ENCODE peak calls at places on chromosomes 13 and 19, in six cellular contexts. One of them, this sample, is unnamed.

GRCh38 chr13:109877809-109878208 is 91.4 kb upstream of the IRS2 start:
- DNase-seq in body of pancreas: no peak
- DNase-seq in BE2C: no peak
- DNase-seq in B cell: no peak
- DNase-seq in tibial nerve: no peak
- DNase-seq in fibroblast of pulmonary artery: no peak
- DNase-seq in this sample: no peak

GRCh38 chr19:18174983-18175382 is 1.4 kb downstream of the IFI30 start:
- DNase-seq in B cell: no peak
- DNase-seq in BE2C: no peak
- DNase-seq in fibroblast of pulmonary artery: no peak
- DNase-seq in body of pancreas: no peak
- DNase-seq in tibial nerve: no peak
- DNase-seq in this sample: no peak

GRCh38 chr19:23916991-23917390 is 2.3 kb downstream of the ZNF726 start:
- DNase-seq in B cell: no peak
- DNase-seq in fibroblast of pulmonary artery: peak; percentile 1
- DNase-seq in body of pancreas: no peak
- DNase-seq in tibial nerve: no peak
- DNase-seq in BE2C: no peak
- DNase-seq in this sample: no peak

GRCh38 chr19:52099497-52100138 is 4.1 kb upstream of the ZNF841 start:
- DNase-seq in BE2C: no peak
- DNase-seq in fibroblast of pulmonary artery: no peak
- DNase-seq in B cell: no peak
- DNase-seq in tibial nerve: no peak
- DNase-seq in body of pancreas: no peak
- DNase-seq in this sample: peak; percentile 47

GRCh38 chr19:39412867-39413268 is 399 bp downstream of the PLEKHG2 start:
- DNase-seq in BE2C: no peak
- DNase-seq in fibroblast of pulmonary artery: no peak
- DNase-seq in tibial nerve: no peak
- DNase-seq in body of pancreas: no peak
- DNase-seq in B cell: no peak
- DNase-seq in this sample: no peak

GRCh38 chr19:47296036-47296435 is 13.6 kb upstream of the C5AR1 start:
- DNase-seq in B cell: peak; percentile 84
- DNase-seq in tibial nerve: peak; percentile 99
- DNase-seq in BE2C: peak; percentile 88
- DNase-seq in body of pancreas: peak; percentile 78
- DNase-seq in fibroblast of pulmonary artery: peak; percentile 82
- DNase-seq in this sample: peak; percentile 91

GRCh38 chr19:45150731-45151725 is 9.8 kb downstream of the NKPD1 start:
- DNase-seq in BE2C: no peak
- DNase-seq in fibroblast of pulmonary artery: no peak
- DNase-seq in tibial nerve: no peak
- DNase-seq in body of pancreas: no peak
- DNase-seq in B cell: no peak
- DNase-seq in this sample: no peak

GRCh38 chr19:2309734-2310362 is 1.9 kb upstream of the LINGO3 start:
- DNase-seq in B cell: no peak
- DNase-seq in BE2C: peak; percentile 89
- DNase-seq in tibial nerve: no peak
- DNase-seq in body of pancreas: peak; percentile 48
- DNase-seq in fibroblast of pulmonary artery: peak; percentile 20
- DNase-seq in this sample: no peak

GRCh38 chr19:30169196-30169900 is 202.8 kb upstream of the ZNF536 start:
- DNase-seq in body of pancreas: no peak
- DNase-seq in B cell: no peak
- DNase-seq in fibroblast of pulmonary artery: no peak
- DNase-seq in BE2C: no peak
- DNase-seq in tibial nerve: no peak
- DNase-seq in this sample: no peak

GRCh38 chr19:1503089-1503924 is 9.5 kb downstream of the ADAMTSL5 start:
- DNase-seq in B cell: no peak
- DNase-seq in fibroblast of pulmonary artery: peak; percentile 31
- DNase-seq in body of pancreas: peak; percentile 56
- DNase-seq in BE2C: peak; percentile 75
- DNase-seq in tibial nerve: peak; percentile 42
- DNase-seq in this sample: peak; percentile 47

GRCh38 chr13:99281811-99282263 is 23.7 kb upstream of the GPR18 start:
- DNase-seq in B cell: peak; percentile 81
- DNase-seq in BE2C: no peak
- DNase-seq in fibroblast of pulmonary artery: no peak
- DNase-seq in tibial nerve: peak; percentile 76
- DNase-seq in body of pancreas: no peak
- DNase-seq in this sample: no peak

DNA sequence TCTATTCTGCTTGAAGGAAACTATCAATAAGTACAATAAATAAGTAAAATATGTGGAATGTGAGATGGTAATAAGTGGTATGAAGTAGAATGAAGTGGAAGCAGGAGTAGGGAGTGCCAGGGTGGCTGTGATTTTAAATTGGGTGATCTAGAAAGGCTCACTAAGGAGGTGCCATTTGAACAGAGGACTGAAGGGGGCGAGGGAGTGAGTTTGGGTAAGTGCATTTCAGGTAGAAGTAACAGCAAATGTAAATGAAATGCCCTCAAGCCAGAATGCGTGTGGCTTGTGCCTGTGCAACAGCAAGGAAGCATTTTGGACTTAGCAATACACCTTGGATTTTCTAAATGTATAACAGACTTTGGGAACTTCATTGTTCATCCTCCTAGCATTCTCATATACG is 77.1 kb downstream of the CCNA1 start:
- DNase-seq in tibial nerve: no peak
- DNase-seq in BE2C: no peak
- DNase-seq in body of pancreas: no peak
- DNase-seq in B cell: no peak
- DNase-seq in fibroblast of pulmonary artery: no peak
- DNase-seq in this sample: no peak
- TF ChIP-seq CTCF in tibial nerve: no peak
- TF ChIP-seq CTCF in BE2C: peak; percentile 23
- TF ChIP-seq CTCF in body of pancreas: no peak
- TF ChIP-seq CTCF in B cell: no peak
- TF ChIP-seq CTCF in fibroblast of pulmonary artery: peak; percentile 7
- TF ChIP-seq CTCF in this sample: no peak

DNA sequence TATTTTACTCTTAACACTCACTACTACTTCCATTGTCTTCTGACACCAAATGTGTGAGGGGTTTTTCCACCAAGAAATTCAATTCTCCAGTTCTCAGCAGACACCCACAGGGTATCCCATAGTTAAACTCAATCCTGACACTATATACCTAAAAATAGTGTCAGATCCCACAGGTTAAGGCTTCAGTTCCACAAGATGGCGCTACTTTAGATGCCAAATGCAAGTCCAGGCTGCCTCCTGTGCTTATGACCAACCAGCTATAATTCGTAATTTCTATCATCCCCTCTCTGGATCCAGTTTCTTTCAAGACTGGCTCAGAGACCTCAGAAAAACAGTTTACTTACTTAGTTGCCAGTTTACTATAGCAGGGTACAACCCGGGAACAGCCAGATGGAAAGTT is 1146.2 kb upstream of the SPRY2 start:
- DNase-seq in BE2C: peak; percentile 63
- DNase-seq in tibial nerve: no peak
- DNase-seq in fibroblast of pulmonary artery: peak; percentile 9
- DNase-seq in B cell: no peak
- DNase-seq in body of pancreas: peak; percentile 13
- DNase-seq in this sample: peak; percentile 0
- TF ChIP-seq CTCF in BE2C: peak; percentile 83
- TF ChIP-seq CTCF in tibial nerve: no peak
- TF ChIP-seq CTCF in fibroblast of pulmonary artery: no peak
- TF ChIP-seq CTCF in B cell: no peak
- TF ChIP-seq CTCF in body of pancreas: peak; percentile 26
- TF ChIP-seq CTCF in this sample: no peak

GRCh38 chr19:7176792-7177191 is 107.3 kb downstream of the ZNF557 start:
- DNase-seq in tibial nerve: no peak
- DNase-seq in fibroblast of pulmonary artery: no peak
- DNase-seq in B cell: no peak
- DNase-seq in body of pancreas: no peak
- DNase-seq in BE2C: no peak
- DNase-seq in this sample: no peak

GRCh38 chr19:7168941-7169340 is 99.4 kb downstream of the ZNF557 start:
- DNase-seq in BE2C: no peak
- DNase-seq in tibial nerve: no peak
- DNase-seq in body of pancreas: no peak
- DNase-seq in B cell: no peak
- DNase-seq in fibroblast of pulmonary artery: no peak
- DNase-seq in this sample: no peak

GRCh38 chr19:7170983-7171382 is 101.5 kb downstream of the ZNF557 start:
- DNase-seq in B cell: no peak
- DNase-seq in fibroblast of pulmonary artery: no peak
- DNase-seq in tibial nerve: no peak
- DNase-seq in body of pancreas: no peak
- DNase-seq in BE2C: no peak
- DNase-seq in this sample: no peak

GRCh38 chr19:7177926-7178325 is 108.4 kb downstream of the ZNF557 start:
- DNase-seq in fibroblast of pulmonary artery: peak; percentile 56
- DNase-seq in BE2C: no peak
- DNase-seq in B cell: no peak
- DNase-seq in body of pancreas: no peak
- DNase-seq in tibial nerve: no peak
- DNase-seq in this sample: no peak

DNA sequence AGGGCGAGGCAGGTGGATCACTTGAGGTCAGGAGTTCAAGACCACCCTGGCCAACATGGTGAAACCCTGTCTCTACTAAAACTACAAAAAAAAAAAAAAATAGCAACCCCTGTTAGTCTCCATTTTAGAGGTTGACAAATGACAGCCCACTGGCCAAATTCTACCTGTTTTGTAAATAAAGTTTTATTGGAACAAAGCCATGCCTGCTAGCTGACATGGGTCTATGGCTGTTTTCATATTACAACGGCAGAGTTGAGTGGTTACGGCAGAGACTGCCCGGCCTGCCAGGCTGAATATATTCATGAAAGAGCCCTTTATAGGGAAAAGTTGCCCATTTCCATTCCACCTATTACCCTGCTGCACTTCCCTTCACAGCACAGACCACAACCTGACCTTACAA is 103.3 kb downstream of the ZNF557 start:
- DNase-seq in B cell: no peak
- DNase-seq in fibroblast of pulmonary artery: no peak
- DNase-seq in tibial nerve: no peak
- DNase-seq in body of pancreas: no peak
- DNase-seq in BE2C: no peak
- DNase-seq in this sample: no peak
- TF ChIP-seq CTCF in B cell: no peak
- TF ChIP-seq CTCF in fibroblast of pulmonary artery: no peak
- TF ChIP-seq CTCF in tibial nerve: no peak
- TF ChIP-seq CTCF in body of pancreas: no peak
- TF ChIP-seq CTCF in BE2C: no peak
- TF ChIP-seq CTCF in this sample: no peak

DNA sequence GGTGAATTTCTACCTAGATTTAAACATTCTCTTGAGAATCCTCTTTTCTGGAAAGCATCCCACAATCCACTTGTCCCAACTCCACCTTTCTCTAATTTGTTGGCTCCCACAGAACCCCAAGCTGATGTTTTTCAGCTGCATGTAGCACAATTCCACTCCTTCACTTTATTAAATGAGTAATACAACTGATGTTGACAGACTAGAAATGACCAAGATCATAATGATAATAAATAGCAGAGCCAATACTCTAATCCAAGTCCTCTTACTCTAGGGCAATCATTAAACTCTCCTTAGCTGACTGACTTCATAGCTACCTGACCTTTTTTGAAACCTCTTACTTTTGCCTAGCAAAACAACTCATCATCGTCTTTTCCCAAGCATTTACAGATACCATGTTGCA is 27.9 kb upstream of the STARD13 start:
- DNase-seq in body of pancreas: no peak
- DNase-seq in fibroblast of pulmonary artery: no peak
- DNase-seq in BE2C: no peak
- DNase-seq in B cell: no peak
- DNase-seq in tibial nerve: no peak
- DNase-seq in this sample: no peak
- TF ChIP-seq CTCF in body of pancreas: no peak
- TF ChIP-seq CTCF in fibroblast of pulmonary artery: no peak
- TF ChIP-seq CTCF in BE2C: no peak
- TF ChIP-seq CTCF in B cell: no peak
- TF ChIP-seq CTCF in tibial nerve: no peak
- TF ChIP-seq CTCF in this sample: no peak

DNA sequence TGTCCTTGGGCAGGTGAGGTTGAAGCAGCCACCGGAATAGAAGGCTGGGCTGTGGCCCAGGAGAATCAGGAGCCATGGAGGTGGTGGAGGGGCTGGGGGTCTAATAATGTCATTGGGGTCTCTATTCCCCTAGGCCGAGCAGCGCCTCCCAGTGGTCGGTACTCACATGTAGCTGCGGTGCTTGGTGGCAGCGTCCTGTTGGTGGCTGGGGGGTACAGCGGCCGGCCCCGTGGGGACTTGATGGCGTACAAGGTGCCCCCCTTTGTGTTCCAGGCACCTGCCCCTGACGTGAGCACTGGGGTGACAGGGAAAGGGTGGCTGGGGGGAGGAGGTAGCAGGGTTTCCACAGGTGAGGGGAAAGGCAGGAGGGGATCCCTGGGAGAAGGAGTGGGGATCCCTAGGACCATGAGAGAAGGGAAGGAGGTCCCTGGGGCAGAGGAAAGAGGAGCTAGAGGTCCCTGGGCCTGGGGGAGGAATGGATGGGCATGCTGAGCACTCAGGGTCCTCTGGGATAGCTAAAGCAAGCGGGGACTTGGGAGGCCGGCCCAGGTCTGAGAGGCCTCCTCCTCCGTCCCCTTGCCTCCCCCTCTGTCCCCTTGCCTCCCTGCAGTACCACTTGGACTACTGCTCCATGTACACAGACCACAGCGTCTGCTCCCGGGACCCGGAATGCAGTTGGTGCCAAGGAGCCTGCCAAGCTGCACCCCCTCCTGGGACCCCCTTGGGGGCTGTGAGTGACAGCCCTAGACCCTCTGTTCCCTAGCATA is 18.1 kb downstream of the MEGF8 start:
- DNase-seq in body of pancreas: no peak
- DNase-seq in tibial nerve: no peak
- DNase-seq in B cell: no peak
- DNase-seq in fibroblast of pulmonary artery: no peak
- DNase-seq in BE2C: no peak
- DNase-seq in this sample: no peak
- TF ChIP-seq CTCF in body of pancreas: no peak
- TF ChIP-seq CTCF in tibial nerve: no peak
- TF ChIP-seq CTCF in B cell: no peak
- TF ChIP-seq CTCF in fibroblast of pulmonary artery: peak; percentile 8
- TF ChIP-seq CTCF in BE2C: peak; percentile 20
- TF ChIP-seq CTCF in this sample: peak; percentile 49

This sample was measured in Calu3.